ENCODE peak calls at places on chromosomes 1 and 21, in six cellular contexts. F is COR-L47; T is ACHN; Y is CD8-positive, alpha-beta T cell; L is cardiac muscle cell; I is EL. G is an unnamed sample.

GRCh38 chr1:44851308-44851707 is 8.3 kb upstream of the PTCH2 start:
- DNase-seq in Y (no peak), F (no peak), T (no peak), I (no peak), L (no peak), G (no peak)

GRCh38 chr1:118151312-118151937 is 33.6 kb downstream of the SPAG17 start:
- DNase-seq in L (peak; percentile 78), F (peak; percentile 23), T (peak; percentile 57), I (peak; percentile 60), Y (no peak), G (no peak)

GRCh38 chr1:227947425-227947677 is 381 bp downstream of the WNT9A start:
- DNase-seq in F (no peak), I (no peak), T (no peak), Y (no peak), L (no peak), G (peak; percentile 75)

GRCh38 chr1:234589064-234589765 is 20.8 kb downstream of the IRF2BP2 start:
- DNase-seq in Y (no peak), T (no peak), I (no peak), L (no peak), F (no peak), G (no peak)

GRCh38 chr21:26097475-26097874 is 73.1 kb downstream of the APP start:
- DNase-seq in Y (no peak), I (no peak), T (no peak), L (no peak), F (no peak), G (no peak)

GRCh38 chr1:230772457-230773395 is 25.5 kb downstream of the CAPN9 start:
- DNase-seq in L (peak; percentile 89), F (peak; percentile 10), Y (no peak), I (peak; percentile 55), T (peak; percentile 68), G (peak; percentile 93)

GRCh38 chr1:40715660-40716059 is 24.2 kb downstream of the NFYC start:
- DNase-seq in T (no peak), Y (no peak), F (no peak), I (no peak), L (no peak), G (no peak)

GRCh38 chr1:20555758-20556120 is 3.4 kb downstream of the FAM43B start:
- DNase-seq in I (no peak), T (no peak), Y (no peak), L (no peak), F (no peak), G (no peak)

GRCh38 chr1:155009221-155009711 is 6.7 kb downstream of the ZBTB7B start:
- DNase-seq in L (no peak), Y (no peak), T (no peak), F (no peak), I (no peak), G (no peak)

GRCh38 chr1:156241311-156241811 is 623 bp upstream of the BGLAP start:
- DNase-seq in F (no peak), Y (no peak), T (peak; percentile 65), L (peak; percentile 42), I (peak; percentile 74), G (no peak)

GRCh38 chr1:174114788-174115448 is 44.4 kb upstream of the RABGAP1L start:
- DNase-seq in T (peak; percentile 79), F (no peak), I (peak; percentile 60), L (peak; percentile 68), Y (no peak), G (peak; percentile 84)

GRCh38 chr21:43884012-43884860 is 19.2 kb downstream of the AGPAT3 start:
- DNase-seq in L (peak; percentile 62), I (no peak), Y (no peak), T (no peak), F (no peak), G (peak; percentile 35)

GRCh38 chr1:6421266-6421665 is 1.5 kb upstream of the HES2 start:
- DNase-seq in F (no peak), I (no peak), Y (no peak), T (no peak), L (no peak), G (no peak)

GRCh38 chr21:17725339-17725738 is 93.8 kb downstream of the C21orf91 start:
- DNase-seq in F (peak; percentile 15), T (no peak), Y (no peak), L (no peak), I (no peak), G (no peak)

GRCh38 chr1:163664706-163665321 is 343.1 kb downstream of the NUF2 start:
- DNase-seq in Y (no peak), F (no peak), T (no peak), L (no peak), I (no peak), G (no peak)

GRCh38 chr1:99176753-99177152 is 87.5 kb upstream of the PLPPR4 start:
- DNase-seq in F (no peak), I (no peak), T (no peak), L (no peak), Y (no peak), G (no peak)

GRCh38 chr1:2194898-2195673 is 514 bp upstream of the FAAP20 start:
- DNase-seq in T (peak; percentile 85), L (peak; percentile 92), F (peak; percentile 84), Y (peak; percentile 84), I (peak; percentile 89), G (peak; percentile 86)